ENCODE peak calls at places on chromosomes 3 and 15, in six cellular contexts. Q is T-helper 2 cell; P is IMR-90; H is activated CD4-positive, alpha-beta memory T cell treated with anti-CD3 and anti-CD28 coated beads for 36 hours; I is activated T-cell treated with anti-CD3 and anti-CD28 coated beads for 1 hour; C is stimulated activated CD4-positive, alpha-beta T cell treated with anti-CD3 and anti-CD28 coated beads, Interleukin-15, amount 100 ng/mL, for 1 hour. R is an unnamed sample.

GRCh38 chr3:3927965-3928364 is 128.7 kb downstream of the LRRN1 start:
- DNase-seq in I (no peak), P (no peak), C (no peak), H (no peak), Q (no peak), R (no peak)

GRCh38 chr3:38117748-38118420 is 19.0 kb downstream of the ACAA1 start:
- DNase-seq in Q (peak; percentile 42), P (peak; percentile 55), I (peak; percentile 67), C (peak; percentile 65), H (peak; percentile 85), R (peak; percentile 79)

GRCh38 chr3:121482651-121483050 is 63.1 kb downstream of the POLQ start:
- DNase-seq in I (no peak), H (no peak), C (no peak), Q (no peak), P (peak; percentile 91), R (no peak)

GRCh38 chr15:57218826-57219576 is 157.3 kb upstream of the CGNL1 start:
- DNase-seq in H (no peak), I (no peak), P (peak; percentile 96), C (no peak), Q (no peak), R (no peak)

GRCh38 chr15:69934607-69935006 is 163.1 kb downstream of the TLE3 start:
- DNase-seq in Q (no peak), C (no peak), H (no peak), P (no peak), I (no peak), R (no peak)

GRCh38 chr15:57503051-57503702 is 88.5 kb upstream of the MYZAP start:
- DNase-seq in Q (no peak), P (no peak), C (no peak), H (no peak), I (no peak), R (no peak)

GRCh38 chr15:71313806-71314205 is 198.5 kb downstream of the THSD4 start:
- DNase-seq in P (peak; percentile 82), Q (no peak), H (no peak), C (no peak), I (no peak), R (no peak)

GRCh38 chr15:82058026-82058425 is 12.2 kb upstream of the MEX3B start:
- DNase-seq in I (no peak), H (no peak), C (no peak), Q (no peak), P (no peak), R (no peak)

GRCh38 chr3:177942911-177943310 is 593.3 kb upstream of the KCNMB2 start:
- DNase-seq in Q (no peak), H (no peak), P (no peak), C (no peak), I (no peak), R (no peak)

GRCh38 chr3:8817486-8817885 is 48.1 kb upstream of the OXTR start:
- DNase-seq in C (no peak), I (no peak), Q (no peak), P (no peak), H (no peak), R (no peak)

GRCh38 chr15:25240461-25241021 is 198.3 kb downstream of the UBE3A start:
- DNase-seq in Q (no peak), I (no peak), C (no peak), H (no peak), P (no peak), R (no peak)

GRCh38 chr15:85748729-85749128 is 46.0 kb downstream of the KLHL25 start:
- DNase-seq in Q (no peak), I (no peak), C (no peak), H (peak; percentile 9), P (no peak), R (no peak)

GRCh38 chr15:68154923-68155559 is 50.1 kb downstream of the CALML4 start:
- DNase-seq in I (no peak), C (no peak), Q (peak; percentile 2), H (no peak), P (peak; percentile 70), R (no peak)

GRCh38 chr15:60423540-60423939 is 25.8 kb upstream of the ANXA2 start:
- DNase-seq in P (peak; percentile 92), H (peak; percentile 17), Q (no peak), C (no peak), I (no peak), R (no peak)

GRCh38 chr3:52318186-52318793 is 2.2 kb downstream of the DNAH1 start:
- DNase-seq in H (no peak), I (no peak), C (no peak), P (no peak), Q (no peak), R (no peak)

GRCh38 chr15:49752517-49752916 is 131.7 kb downstream of the DTWD1 start:
- DNase-seq in C (no peak), H (no peak), I (no peak), Q (no peak), P (no peak), R (no peak)

R was measured in stimulated activated naive CD8-positive, alpha-beta T cell treated with anti-CD3 and anti-CD28 coated beads, Interleukin-15, amount 100 ng/mL, for 72 hours.